ENCODE peak calls at places on chromosomes 12 and 14, in ten cellular contexts. B is mammary epithelial cell; C is RWPE1; U is EL; X is PC-3; S is naive thymus-derived CD8-positive, alpha-beta T cell; W is left ventricle myocardium inferior; R is DND-41; L is right atrium auricular region; G is GM13976. T is an unnamed sample.

GRCh38 chr14:23119362-23120327 is 590 bp upstream of the CEBPE start:
- DNase-seq in B (no peak), C (no peak), U (no peak), X (no peak), S (peak), W (no peak), R (peak), L (no peak), G (peak), T (no peak)

GRCh38 chr12:13126494-13126893 is 23.0 kb upstream of the GSG1 start:
- DNase-seq in B (peak), C (no peak), U (no peak), X (no peak), S (no peak), W (no peak), R (no peak), L (no peak), G (no peak), T (no peak)

GRCh38 chr12:67035121-67035520 is 234.0 kb upstream of the CAND1 start:
- DNase-seq in B (no peak), C (no peak), U (no peak), X (no peak), S (no peak), W (no peak), R (no peak), L (no peak), G (no peak), T (no peak)

GRCh38 chr12:110233212-110233903 is 47.7 kb upstream of the ATP2A2 start:
- DNase-seq in B (no peak), C (no peak), U (no peak), X (no peak), S (no peak), W (no peak), R (no peak), L (no peak), G (no peak), T (no peak)

GRCh38 chr14:63933110-63933509 is 80.3 kb downstream of the SYNE2 start:
- DNase-seq in B (peak), C (no peak), U (no peak), X (no peak), S (no peak), W (no peak), R (no peak), L (no peak), G (no peak), T (no peak)

GRCh38 chr14:73943083-73943482 is 6.8 kb downstream of the FAM161B start:
- DNase-seq in B (peak), C (peak), U (peak), X (peak), S (no peak), W (no peak), R (no peak), L (no peak), G (no peak), T (no peak)

GRCh38 chr14:99716850-99717681 is 33.0 kb downstream of the CYP46A1 start:
- DNase-seq in B (no peak), C (no peak), U (no peak), X (no peak), S (no peak), W (no peak), R (no peak), L (peak), G (no peak), T (no peak)

GRCh38 chr12:69284131-69284530 is 44.8 kb downstream of the CPSF6 start:
- DNase-seq in B (peak), C (peak), U (peak), X (peak), S (no peak), W (peak), R (no peak), L (peak), G (peak), T (no peak)

GRCh38 chr12:94488449-94488848 is 28.8 kb upstream of the CEP83 start:
- DNase-seq in B (no peak), C (no peak), U (no peak), X (no peak), S (no peak), W (no peak), R (no peak), L (no peak), G (peak), T (no peak)

GRCh38 chr12:63151898-63152700 is 1.1 kb upstream of the AVPR1A start:
- DNase-seq in B (peak), C (peak), U (peak), X (peak), S (no peak), W (peak), R (peak), L (no peak), G (peak), T (no peak)

GRCh38 chr12:90211017-90211416 is 502.4 kb upstream of the ATP2B1 start:
- DNase-seq in B (peak), C (peak), U (peak), X (peak), S (no peak), W (no peak), R (no peak), L (no peak), G (no peak), T (no peak)

GRCh38 chr12:103172447-103173112 is 215.1 kb downstream of the ASCL1 start:
- DNase-seq in B (no peak), C (no peak), U (no peak), X (no peak), S (no peak), W (no peak), R (no peak), L (no peak), G (no peak), T (no peak)

T was measured in cortex of kidney.